ENCODE peak calls at places on chromosomes 1 and 21, in four cellular contexts. One of them, this sample, is unnamed.

GRCh38 chr1:55369474-55369873 is 154.3 kb upstream of the USP24 start:
- DNase-seq in activated effector memory CD4-positive, alpha-beta T cell treated with anti-CD3 and anti-CD28 coated beads, Interleukin-2, amount 50 U/mL, for 16 hours: no peak
- DNase-seq in activated CD4-positive, alpha-beta memory T cell treated with anti-CD3 and anti-CD28 coated beads for 36 hours: no peak
- DNase-seq in NCI-H345: no peak
- DNase-seq in this sample: no peak

GRCh38 chr1:46757956-46758304 is 39.0 kb upstream of the EFCAB14 start:
- DNase-seq in activated effector memory CD4-positive, alpha-beta T cell treated with anti-CD3 and anti-CD28 coated beads, Interleukin-2, amount 50 U/mL, for 16 hours: no peak
- DNase-seq in activated CD4-positive, alpha-beta memory T cell treated with anti-CD3 and anti-CD28 coated beads for 36 hours: no peak
- DNase-seq in NCI-H345: no peak
- DNase-seq in this sample: no peak

GRCh38 chr1:20345419-20345818 is 54.7 kb downstream of the VWA5B1 start:
- DNase-seq in activated effector memory CD4-positive, alpha-beta T cell treated with anti-CD3 and anti-CD28 coated beads, Interleukin-2, amount 50 U/mL, for 16 hours: peak
- DNase-seq in activated CD4-positive, alpha-beta memory T cell treated with anti-CD3 and anti-CD28 coated beads for 36 hours: no peak
- DNase-seq in NCI-H345: no peak
- DNase-seq in this sample: no peak

GRCh38 chr1:233394860-233395717 is 67.6 kb downstream of the MAP3K21 start:
- DNase-seq in activated effector memory CD4-positive, alpha-beta T cell treated with anti-CD3 and anti-CD28 coated beads, Interleukin-2, amount 50 U/mL, for 16 hours: no peak
- DNase-seq in activated CD4-positive, alpha-beta memory T cell treated with anti-CD3 and anti-CD28 coated beads for 36 hours: peak
- DNase-seq in NCI-H345: peak
- DNase-seq in this sample: peak

GRCh38 chr21:36694041-36694515 is 4.8 kb upstream of the SIM2 start:
- DNase-seq in activated effector memory CD4-positive, alpha-beta T cell treated with anti-CD3 and anti-CD28 coated beads, Interleukin-2, amount 50 U/mL, for 16 hours: no peak
- DNase-seq in activated CD4-positive, alpha-beta memory T cell treated with anti-CD3 and anti-CD28 coated beads for 36 hours: no peak
- DNase-seq in NCI-H345: no peak
- DNase-seq in this sample: peak

GRCh38 chr1:65791396-65791795 is 1.3 kb upstream of the PDE4B start:
- DNase-seq in activated effector memory CD4-positive, alpha-beta T cell treated with anti-CD3 and anti-CD28 coated beads, Interleukin-2, amount 50 U/mL, for 16 hours: no peak
- DNase-seq in activated CD4-positive, alpha-beta memory T cell treated with anti-CD3 and anti-CD28 coated beads for 36 hours: no peak
- DNase-seq in NCI-H345: no peak
- DNase-seq in this sample: no peak

GRCh38 chr1:44134071-44134920 is 7.1 kb downstream of the KLF18 start:
- DNase-seq in activated effector memory CD4-positive, alpha-beta T cell treated with anti-CD3 and anti-CD28 coated beads, Interleukin-2, amount 50 U/mL, for 16 hours: no peak
- DNase-seq in activated CD4-positive, alpha-beta memory T cell treated with anti-CD3 and anti-CD28 coated beads for 36 hours: no peak
- DNase-seq in NCI-H345: no peak
- DNase-seq in this sample: no peak

GRCh38 chr21:22965455-22966125 is 1967.4 kb downstream of the NCAM2 start:
- DNase-seq in activated effector memory CD4-positive, alpha-beta T cell treated with anti-CD3 and anti-CD28 coated beads, Interleukin-2, amount 50 U/mL, for 16 hours: no peak
- DNase-seq in activated CD4-positive, alpha-beta memory T cell treated with anti-CD3 and anti-CD28 coated beads for 36 hours: no peak
- DNase-seq in NCI-H345: no peak
- DNase-seq in this sample: no peak